ENCODE peak calls at places on chromosome 15, in seven cellular contexts. D is right lobe of liver, F is psoas muscle, E is RWPE1, G is heart right ventricle, Z is Panc1, C is astrocyte. I is an unnamed sample.

GRCh38 chr15:60972866-60973265 is 256.2 kb downstream of the RORA start:
- DNase-seq in F (no peak), D (no peak), G (no peak), E (peak; percentile 23), C (peak; percentile 80), Z (no peak), I (no peak)

GRCh38 chr15:70358011-70358819 is 260.5 kb upstream of the TLE3 start:
- DNase-seq in C (no peak), Z (no peak), G (no peak), F (no peak), E (no peak), D (no peak), I (no peak)

GRCh38 chr15:100537326-100537725 is 8.6 kb upstream of the CERS3 start:
- DNase-seq in D (no peak), G (no peak), E (no peak), F (no peak), C (no peak), Z (no peak), I (no peak)

GRCh38 chr15:81338422-81339007 is 14.6 kb upstream of the STARD5 start:
- DNase-seq in E (peak; percentile 77), G (no peak), F (peak; percentile 79), Z (no peak), C (peak; percentile 96), D (no peak), I (no peak)

GRCh38 chr15:44735482-44736260 is 657 bp upstream of the TRIM69 start:
- DNase-seq in G (no peak), Z (no peak), E (no peak), D (no peak), F (peak; percentile 71), C (no peak), I (no peak)

GRCh38 chr15:85831415-85832113 is 36.8 kb upstream of the KLHL25 start:
- DNase-seq in C (peak; percentile 30), E (peak; percentile 26), F (peak; percentile 78), D (peak; percentile 60), Z (no peak), G (peak; percentile 47), I (no peak)

GRCh38 chr15:99755692-99756409 is 22.6 kb upstream of the LYSMD4 start:
- DNase-seq in D (peak; percentile 49), C (peak; percentile 39), G (no peak), E (peak; percentile 69), F (peak; percentile 66), Z (peak; percentile 54), I (peak; percentile 57)

GRCh38 chr15:76206325-76206976 is 104.8 kb downstream of the ETFA start:
- DNase-seq in D (peak; percentile 86), G (peak; percentile 85), Z (no peak), F (peak; percentile 90), C (peak; percentile 52), E (peak; percentile 65), I (peak; percentile 74)

GRCh38 chr15:63121382-63122001 is at the start of gene LACTB:
- DNase-seq in Z (no peak), D (peak; percentile 91), F (peak; percentile 94), E (peak; percentile 88), G (peak; percentile 89), C (peak; percentile 74), I (peak; percentile 91)

GRCh38 chr15:33067456-33067855 is 127.1 kb downstream of the FMN1 start:
- DNase-seq in G (no peak), F (no peak), E (no peak), Z (no peak), C (peak; percentile 71), D (no peak), I (no peak)

GRCh38 chr15:64144192-64144564 is 7.4 kb upstream of the SNX22 start:
- DNase-seq in C (no peak), F (no peak), Z (no peak), E (no peak), D (no peak), G (no peak), I (no peak)

GRCh38 chr15:39273805-39274411 is 307.0 kb upstream of the THBS1 start:
- DNase-seq in D (no peak), G (no peak), C (peak; percentile 50), Z (peak; percentile 27), E (no peak), F (no peak), I (no peak)

GRCh38 chr15:62568702-62569101 is 403.6 kb upstream of the C2CD4B start:
- DNase-seq in Z (no peak), F (no peak), D (no peak), E (no peak), G (no peak), C (no peak), I (no peak)

GRCh38 chr15:64634576-64635485 is 140.6 kb downstream of the RBPMS2 start:
- DNase-seq in D (no peak), G (no peak), E (no peak), Z (no peak), C (peak; percentile 45), F (no peak), I (no peak)

DNA sequence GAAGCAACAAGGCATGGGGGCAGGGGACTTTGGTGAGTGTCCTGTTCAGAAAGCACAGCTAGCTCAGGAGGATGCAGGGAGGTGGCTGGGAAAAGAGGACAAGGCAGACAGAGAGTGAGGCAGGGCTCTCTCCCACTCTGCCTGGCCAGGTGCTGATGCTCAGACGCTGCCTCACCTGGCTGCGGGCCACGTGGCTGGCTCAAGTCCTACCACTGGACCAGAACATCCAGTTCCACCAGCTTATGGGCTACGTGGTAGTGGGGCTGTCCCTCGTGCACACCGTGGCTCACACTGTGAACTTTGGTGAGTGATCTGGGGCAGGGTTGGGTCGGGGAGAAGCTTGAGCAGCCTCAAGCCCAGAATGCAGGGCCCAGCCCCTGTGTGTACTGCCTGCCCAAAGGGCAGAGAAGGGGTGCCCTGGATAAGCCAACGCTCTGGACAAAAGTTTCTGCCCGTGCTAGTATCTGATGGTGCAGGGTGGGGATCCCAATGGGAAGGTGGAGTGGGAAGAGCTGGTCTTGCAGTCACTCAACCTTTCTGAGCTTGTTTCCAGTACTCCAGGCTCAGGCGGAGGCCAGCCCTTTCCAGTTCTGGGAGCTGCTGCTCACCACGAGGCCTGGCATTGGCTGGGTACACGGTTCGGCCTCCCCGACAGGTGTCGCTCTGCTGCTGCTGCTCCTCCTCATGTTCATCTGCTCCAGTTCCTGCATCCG is 20.9 kb downstream of the NOX5 start:
- DNase-seq in G (no peak), E (no peak), C (no peak), D (peak; percentile 42), Z (no peak), F (no peak), I (no peak)
- TF ChIP-seq CTCF in G (no peak), E (no peak), C (no peak), D (peak; percentile 36), Z (peak; percentile 54), F (no peak), I (no peak)

GRCh38 chr15:52730163-52730562 is 51.0 kb upstream of the ATOSA start:
- DNase-seq in C (peak; percentile 21), F (no peak), G (no peak), D (no peak), Z (no peak), E (peak; percentile 38), I (no peak)
- H3K27ac ChIP-seq in C (no peak overlapping the region), F (peak overlapping the region; percentile 78), G (no peak overlapping the region), D (no peak overlapping the region), Z (no peak overlapping the region), E (no peak overlapping the region), I (no peak overlapping the region)

GRCh38 chr15:92100751-92101150 is 247.2 kb downstream of the SLCO3A1 start:
- DNase-seq in F (no peak), G (no peak), E (no peak), C (no peak), D (no peak), Z (no peak), I (no peak)

GRCh38 chr15:92097473-92098178 is 244.1 kb downstream of the SLCO3A1 start:
- DNase-seq in G (no peak), D (peak; percentile 41), C (no peak), E (peak; percentile 65), Z (no peak), F (no peak), I (no peak)

GRCh38 chr15:92095691-92096090 is 242.2 kb downstream of the SLCO3A1 start:
- DNase-seq in F (no peak), Z (no peak), D (no peak), G (no peak), C (no peak), E (no peak), I (no peak)

GRCh38 chr15:92101706-92102434 is 248.4 kb downstream of the SLCO3A1 start:
- DNase-seq in E (no peak), F (no peak), G (no peak), D (no peak), C (no peak), Z (no peak), I (no peak)

DNA sequence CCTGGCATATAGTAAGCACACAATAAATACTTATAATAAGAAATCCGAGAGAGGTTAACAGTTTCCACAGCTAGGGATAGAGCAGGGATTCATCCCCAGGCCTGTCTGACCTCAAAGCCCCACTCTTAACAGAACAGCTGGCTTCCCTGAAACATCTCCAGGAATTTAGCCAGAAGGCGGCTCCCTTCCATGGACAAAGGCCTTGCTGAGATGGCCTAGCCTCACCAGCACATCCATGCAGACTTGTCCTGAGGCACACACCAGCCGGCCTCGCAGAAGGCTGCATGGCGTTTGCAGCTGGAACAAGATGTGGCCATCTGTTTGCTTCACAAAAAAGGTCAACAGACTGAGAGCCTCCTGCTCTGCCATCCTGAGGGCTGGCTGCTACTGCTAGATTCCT is 245.4 kb downstream of the SLCO3A1 start:
- DNase-seq in C (no peak), G (no peak), E (no peak), D (no peak), F (no peak), Z (no peak), I (no peak)
- TF ChIP-seq CTCF in C (no peak), G (no peak), E (no peak), D (no peak), F (no peak), Z (no peak), I (no peak)

GRCh38 chr15:41922353-41922752 is 28.5 kb upstream of the SPTBN5 start:
- DNase-seq in Z (no peak), F (no peak), G (no peak), C (no peak), E (no peak), D (peak; percentile 61), I (no peak)

GRCh38 chr15:41919201-41919820 is 25.5 kb upstream of the SPTBN5 start:
- DNase-seq in G (no peak), C (no peak), E (no peak), F (no peak), D (no peak), Z (no peak), I (no peak)

GRCh38 chr15:41919954-41920538 is 26.2 kb upstream of the SPTBN5 start:
- DNase-seq in E (no peak), D (no peak), Z (no peak), G (no peak), C (peak; percentile 89), F (peak; percentile 66), I (no peak)

GRCh38 chr15:41923424-41923999 is 29.7 kb upstream of the SPTBN5 start:
- DNase-seq in G (no peak), C (peak; percentile 40), F (no peak), D (no peak), Z (no peak), E (no peak), I (no peak)

DNA sequence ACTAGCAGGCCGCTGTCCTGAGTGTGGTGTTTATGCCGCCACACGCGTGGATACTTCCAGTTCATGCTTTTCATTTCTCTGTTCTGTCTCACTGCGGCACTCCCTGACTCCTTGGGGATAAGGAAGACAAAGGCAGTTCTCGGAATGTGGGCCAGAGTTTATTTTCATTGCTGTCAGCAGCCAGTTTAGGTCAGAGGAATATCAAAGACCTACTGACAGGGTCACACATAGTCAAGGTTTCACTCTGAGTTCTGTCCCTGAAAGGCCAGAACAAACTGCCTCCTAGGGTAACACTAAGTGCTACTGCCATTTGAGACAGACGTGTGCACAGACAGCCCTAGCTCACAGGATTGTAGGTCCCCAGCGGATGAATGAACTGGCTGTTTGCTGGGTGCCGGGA is 27.3 kb upstream of the SPTBN5 start:
- DNase-seq in Z (no peak), F (no peak), E (no peak), C (peak; percentile 36), G (no peak), D (no peak), I (no peak)
- H3K27ac ChIP-seq in Z (peak overlapping the region; percentile 24), F (no peak overlapping the region), E (peak overlapping the region; percentile 37), C (peak overlapping the region; percentile 5), G (peak overlapping the region; percentile 78), D (no peak overlapping the region), I (no peak overlapping the region)